ENCODE peak calls at places on chromosomes 7 and 10, in nine cellular contexts. G is ovary, E is adrenal gland, C is body of pancreas, K is uterus, D is tibial nerve, Z is IMR-90, J is A549, I is vagina. A is an unnamed sample.

GRCh38 chr10:129764011-129764900 is 199.8 kb downstream of the EBF3 start:
- DNase-seq in G (peak), E (peak), C (peak), K (peak), D (no peak), Z (no peak), J (no peak), I (peak), A (no peak)

GRCh38 chr10:78524342-78524741 is 490.7 kb downstream of the RPS24 start:
- DNase-seq in G (no peak), E (no peak), C (no peak), K (no peak), D (no peak), Z (no peak), J (no peak), I (no peak), A (no peak)

GRCh38 chr10:120588311-120588710 is 131.3 kb downstream of the PLPP4 start:
- DNase-seq in G (no peak), E (no peak), C (no peak), K (no peak), D (no peak), Z (no peak), J (no peak), I (no peak), A (no peak)

GRCh38 chr7:80334908-80335307 is 177.0 kb downstream of the GNAT3 start:
- DNase-seq in G (no peak), E (no peak), C (no peak), K (no peak), D (no peak), Z (no peak), J (no peak), I (no peak), A (no peak)

GRCh38 chr10:48463318-48464003 is 141.4 kb downstream of the ARHGAP22 start:
- DNase-seq in G (peak), E (no peak), C (no peak), K (no peak), D (no peak), Z (no peak), J (no peak), I (peak), A (no peak)

GRCh38 chr7:16446508-16446907 is 19.0 kb downstream of the SOSTDC1 start:
- DNase-seq in G (no peak), E (no peak), C (no peak), K (no peak), D (no peak), Z (no peak), J (no peak), I (no peak), A (no peak)

GRCh38 chr10:14880201-14880600 is 1.5 kb downstream of the SUV39H2 start:
- DNase-seq in G (no peak), E (no peak), C (no peak), K (no peak), D (no peak), Z (no peak), J (no peak), I (no peak), A (no peak)

GRCh38 chr7:75880242-75880641 is 1.4 kb downstream of the RHBDD2 start:
- DNase-seq in G (no peak), E (no peak), C (no peak), K (no peak), D (no peak), Z (no peak), J (no peak), I (no peak), A (no peak)

GRCh38 chr7:148697256-148697841 is 1.4 kb upstream of the CUL1 start:
- DNase-seq in G (peak), E (peak), C (no peak), K (peak), D (peak), Z (peak), J (no peak), I (no peak), A (no peak)

GRCh38 chr10:11195017-11195586 is 177.4 kb downstream of the CELF2 start:
- DNase-seq in G (no peak), E (no peak), C (no peak), K (no peak), D (no peak), Z (no peak), J (no peak), I (no peak), A (no peak)

GRCh38 chr10:11201911-11202310 is 184.2 kb downstream of the CELF2 start:
- DNase-seq in G (no peak), E (no peak), C (no peak), K (no peak), D (no peak), Z (no peak), J (no peak), I (no peak), A (no peak)

GRCh38 chr10:11192304-11193018 is 174.8 kb downstream of the CELF2 start:
- DNase-seq in G (no peak), E (peak), C (no peak), K (no peak), D (peak), Z (no peak), J (no peak), I (no peak), A (peak)

GRCh38 chr10:11197854-11198253 is 180.2 kb downstream of the CELF2 start:
- DNase-seq in G (no peak), E (no peak), C (no peak), K (no peak), D (no peak), Z (no peak), J (no peak), I (no peak), A (no peak)

GRCh38 chr10:11197266-11197712 is 179.6 kb downstream of the CELF2 start:
- DNase-seq in G (no peak), E (no peak), C (peak), K (no peak), D (peak), Z (no peak), J (no peak), I (no peak), A (no peak)
- TF ChIP-seq POLR2A in G (no peak), E (no peak), C (no peak), K (no peak), D (no peak), Z (no peak), J (no peak), I (no peak), A (no peak)

GRCh38 chr7:5697754-5698487 is 83.5 kb downstream of the RNF216 start:
- DNase-seq in G (no peak), E (no peak), C (no peak), K (no peak), D (no peak), Z (no peak), J (no peak), I (no peak), A (no peak)
- H3K27ac ChIP-seq in G (peak), E (no peak), C (no peak), K (peak), D (peak), Z (peak), J (no peak), I (peak), A (peak)

DNA sequence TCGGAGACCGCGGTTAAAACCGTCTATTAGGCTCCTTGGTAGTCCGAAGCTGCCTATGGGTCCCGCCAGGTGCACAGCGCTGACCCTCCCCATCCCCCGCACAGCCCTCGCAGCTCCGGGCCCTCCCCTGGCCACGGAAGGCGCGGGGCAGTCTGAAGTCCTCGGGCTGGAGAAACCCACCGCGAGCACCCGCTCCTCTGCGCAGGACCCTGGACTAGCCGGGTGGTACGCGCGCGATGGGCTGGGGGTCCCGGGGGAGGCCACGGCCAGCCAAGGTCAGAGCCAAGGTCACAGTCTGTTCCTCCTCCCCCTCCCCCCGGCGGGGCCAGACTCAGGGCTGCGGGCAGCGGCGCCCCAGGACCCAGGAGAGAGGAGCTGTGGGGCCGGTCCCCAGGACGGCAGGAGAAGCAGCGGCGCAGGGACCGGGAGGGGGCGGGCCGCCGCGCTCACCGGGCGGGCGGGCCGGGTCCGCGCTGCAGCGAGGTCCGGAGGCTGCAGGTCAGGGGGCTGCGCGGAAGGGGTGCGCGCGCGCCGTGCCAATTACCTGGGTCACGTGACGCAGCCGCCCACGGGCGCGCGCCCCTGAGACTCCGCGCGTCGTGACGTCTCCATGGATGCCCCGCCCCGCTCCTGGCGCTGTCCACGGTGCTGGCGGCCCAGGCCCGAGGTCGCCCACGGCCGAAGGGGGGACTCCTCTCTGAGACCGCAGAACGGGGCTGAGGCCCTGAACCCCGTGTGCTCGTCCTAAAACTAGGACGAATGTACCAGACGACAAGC is at the start of gene OGDHL:
- DNase-seq in G (peak), E (peak), C (peak), K (no peak), D (no peak), Z (peak), J (peak), I (no peak), A (peak)
- TF ChIP-seq POLR2A in G (no peak), E (no peak), C (no peak), K (no peak), D (no peak), Z (no peak), J (no peak), I (no peak), A (no peak)

DNA sequence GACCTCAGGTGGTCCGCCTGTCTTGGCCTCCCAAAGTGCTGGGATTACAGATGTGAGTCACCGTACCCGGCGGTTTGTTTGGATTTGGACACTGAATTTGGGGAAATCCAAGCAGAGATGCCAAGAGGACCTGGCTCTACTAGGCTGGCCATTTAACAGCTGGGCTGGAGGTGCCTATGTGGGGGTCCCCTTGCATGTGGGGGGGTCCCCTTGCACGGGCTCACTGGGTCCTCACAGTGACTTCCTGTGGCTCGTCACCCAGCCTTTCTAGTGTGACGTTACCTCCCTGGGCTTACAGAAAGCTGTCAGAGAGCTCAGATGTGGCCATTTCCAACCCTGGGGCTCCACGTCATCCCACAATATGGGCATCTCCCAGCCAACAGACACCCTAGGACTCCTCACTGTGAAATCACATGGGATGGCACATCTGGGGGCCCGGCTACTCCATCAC is 49.3 kb upstream of the GNA12 start:
- DNase-seq in G (no peak), E (no peak), C (no peak), K (no peak), D (no peak), Z (no peak), J (no peak), I (no peak), A (no peak)
- H3K27ac ChIP-seq in G (no peak), E (no peak), C (no peak), K (no peak), D (no peak), Z (no peak), J (no peak), I (no peak), A (no peak)

DNA sequence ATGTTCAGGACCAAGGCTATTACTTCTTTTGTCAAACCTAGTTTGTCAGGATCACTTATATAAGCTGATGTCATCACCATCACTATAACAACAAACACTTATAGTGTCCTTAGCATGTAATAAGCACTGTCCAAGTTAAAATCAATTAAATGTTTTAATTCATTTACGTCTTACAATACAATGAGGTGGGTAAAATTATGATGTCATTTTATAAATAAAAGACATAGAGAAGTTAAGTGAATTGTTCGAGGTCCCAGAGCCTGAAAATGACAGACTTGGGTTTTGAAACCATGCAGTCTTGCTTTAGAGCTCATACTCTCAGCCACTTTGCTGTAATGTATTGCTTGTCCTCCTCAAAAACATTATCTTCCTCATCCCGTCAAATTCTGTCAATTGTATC is 48.3 kb downstream of the SLC13A1 start:
- DNase-seq in G (no peak), E (no peak), C (no peak), K (no peak), D (no peak), Z (no peak), J (no peak), I (no peak), A (no peak)
- TF ChIP-seq POLR2A in G (no peak), E (no peak), C (no peak), K (no peak), D (no peak), Z (no peak), J (no peak), I (no peak), A (no peak)

GRCh38 chr7:106623315-106623660 is 37.7 kb downstream of the CCDC71L start:
- DNase-seq in G (no peak), E (no peak), C (no peak), K (no peak), D (no peak), Z (no peak), J (no peak), I (no peak), A (no peak)
- H3K27ac ChIP-seq in G (no peak), E (no peak), C (no peak), K (no peak), D (no peak), Z (peak), J (no peak), I (no peak), A (no peak)

GRCh38 chr10:60979667-60980104 is 35.7 kb upstream of the RHOBTB1 start:
- DNase-seq in G (no peak), E (no peak), C (no peak), K (no peak), D (no peak), Z (no peak), J (no peak), I (no peak), A (no peak)
- TF ChIP-seq POLR2A in G (no peak), E (no peak), C (no peak), K (no peak), D (no peak), Z (no peak), J (no peak), I (no peak), A (no peak)

GRCh38 chr7:6725003-6725402 is 18.3 kb upstream of the ZNF12 start:
- DNase-seq in G (no peak), E (no peak), C (no peak), K (no peak), D (no peak), Z (no peak), J (no peak), I (no peak), A (no peak)

GRCh38 chr7:6729492-6730342 is 23.0 kb upstream of the ZNF12 start:
- DNase-seq in G (peak), E (peak), C (peak), K (peak), D (peak), Z (peak), J (peak), I (peak), A (peak)

DNA sequence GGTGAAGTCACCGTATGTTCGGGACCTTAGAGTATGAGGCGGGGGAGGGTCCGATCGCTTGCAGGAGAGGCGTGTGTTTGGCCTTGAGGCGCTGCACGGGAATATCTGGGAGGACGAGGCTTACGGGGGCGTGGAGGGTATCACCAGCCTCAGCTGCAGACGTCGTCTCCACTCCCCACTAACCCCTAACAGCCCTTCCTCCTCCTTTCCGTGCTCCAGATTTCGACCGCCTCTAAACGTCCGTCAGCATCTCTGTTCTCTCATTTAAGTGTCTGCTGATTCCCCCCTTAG is 23.5 kb upstream of the ZNF12 start:
- DNase-seq in G (no peak), E (no peak), C (peak), K (no peak), D (no peak), Z (peak), J (no peak), I (no peak), A (no peak)
- H3K27ac ChIP-seq in G (peak), E (no peak), C (peak), K (peak), D (peak), Z (peak), J (peak), I (peak), A (peak)